ENCODE peak calls at places on chromosome 15, in five cellular contexts. One of them, this sample, is unnamed.

GRCh38 chr15:70596354-70597055 is 166.9 kb downstream of the UACA start:
- DNase-seq in A172: peak
- DNase-seq in occipital lobe: no peak
- DNase-seq in cerebellar cortex: no peak
- DNase-seq in fibroblast of mammary gland: peak
- DNase-seq in this sample: peak

GRCh38 chr15:80325206-80325605 is 73.2 kb upstream of the CTXND1 start:
- DNase-seq in occipital lobe: no peak
- DNase-seq in fibroblast of mammary gland: no peak
- DNase-seq in A172: no peak
- DNase-seq in cerebellar cortex: no peak
- DNase-seq in this sample: peak

GRCh38 chr15:100703032-100703578 is 100.7 kb downstream of the ASB7 start:
- DNase-seq in cerebellar cortex: no peak
- DNase-seq in fibroblast of mammary gland: peak
- DNase-seq in A172: no peak
- DNase-seq in occipital lobe: no peak
- DNase-seq in this sample: peak

GRCh38 chr15:58748040-58748786 is 1.3 kb downstream of the ADAM10 start:
- DNase-seq in fibroblast of mammary gland: no peak
- DNase-seq in A172: no peak
- DNase-seq in occipital lobe: no peak
- DNase-seq in cerebellar cortex: no peak
- DNase-seq in this sample: no peak

GRCh38 chr15:62301993-62302665 is 137.0 kb upstream of the C2CD4B start:
- DNase-seq in cerebellar cortex: no peak
- DNase-seq in occipital lobe: no peak
- DNase-seq in A172: no peak
- DNase-seq in fibroblast of mammary gland: peak
- DNase-seq in this sample: no peak

GRCh38 chr15:80780416-80781221 is 1.4 kb downstream of the CEMIP start:
- DNase-seq in cerebellar cortex: peak
- DNase-seq in occipital lobe: no peak
- DNase-seq in fibroblast of mammary gland: peak
- DNase-seq in A172: no peak
- DNase-seq in this sample: peak

GRCh38 chr15:25600751-25601150 is 161.9 kb upstream of the UBE3A start:
- DNase-seq in cerebellar cortex: no peak
- DNase-seq in fibroblast of mammary gland: peak
- DNase-seq in occipital lobe: no peak
- DNase-seq in A172: no peak
- DNase-seq in this sample: peak

GRCh38 chr15:39417766-39418165 is 163.1 kb upstream of the THBS1 start:
- DNase-seq in A172: no peak
- DNase-seq in fibroblast of mammary gland: no peak
- DNase-seq in occipital lobe: no peak
- DNase-seq in cerebellar cortex: no peak
- DNase-seq in this sample: no peak

GRCh38 chr15:71461748-71462147 is 346.5 kb downstream of the THSD4 start:
- DNase-seq in cerebellar cortex: no peak
- DNase-seq in occipital lobe: no peak
- DNase-seq in A172: no peak
- DNase-seq in fibroblast of mammary gland: no peak
- DNase-seq in this sample: no peak

GRCh38 chr15:33580526-33580925 is 269.8 kb downstream of the RYR3 start:
- DNase-seq in occipital lobe: no peak
- DNase-seq in fibroblast of mammary gland: peak
- DNase-seq in cerebellar cortex: no peak
- DNase-seq in A172: peak
- DNase-seq in this sample: peak

GRCh38 chr15:100663550-100664335 is 61.4 kb downstream of the ASB7 start:
- DNase-seq in A172: no peak
- DNase-seq in cerebellar cortex: no peak
- DNase-seq in occipital lobe: no peak
- DNase-seq in fibroblast of mammary gland: peak
- DNase-seq in this sample: peak

GRCh38 chr15:41954036-41954435 is 18.3 kb downstream of the EHD4 start:
- DNase-seq in fibroblast of mammary gland: no peak
- DNase-seq in cerebellar cortex: no peak
- DNase-seq in occipital lobe: no peak
- DNase-seq in A172: no peak
- DNase-seq in this sample: no peak

GRCh38 chr15:78810003-78810376 is 1.3 kb downstream of the ADAMTS7 start:
- DNase-seq in A172: no peak
- DNase-seq in occipital lobe: no peak
- DNase-seq in fibroblast of mammary gland: no peak
- DNase-seq in cerebellar cortex: peak
- DNase-seq in this sample: no peak

GRCh38 chr15:93266291-93266690 is 177.3 kb upstream of the RGMA start:
- DNase-seq in fibroblast of mammary gland: no peak
- DNase-seq in cerebellar cortex: no peak
- DNase-seq in A172: no peak
- DNase-seq in occipital lobe: no peak
- DNase-seq in this sample: no peak

GRCh38 chr15:91338763-91339162 is 238.7 kb downstream of the SV2B start:
- DNase-seq in fibroblast of mammary gland: peak
- DNase-seq in A172: peak
- DNase-seq in occipital lobe: no peak
- DNase-seq in cerebellar cortex: no peak
- DNase-seq in this sample: no peak

GRCh38 chr15:101522621-101523559 is 33.4 kb upstream of the PCSK6 start:
- DNase-seq in A172: no peak
- DNase-seq in fibroblast of mammary gland: no peak
- DNase-seq in cerebellar cortex: no peak
- DNase-seq in occipital lobe: no peak
- DNase-seq in this sample: no peak

GRCh38 chr15:83574345-83574744 is 79.6 kb upstream of the ADAMTSL3 start:
- DNase-seq in occipital lobe: no peak
- DNase-seq in cerebellar cortex: no peak
- DNase-seq in fibroblast of mammary gland: no peak
- DNase-seq in A172: no peak
- DNase-seq in this sample: no peak